ENCODE peak calls at places on chromosomes 12 and 14, in four cellular contexts. P, O, W and C are unnamed samples.
A peak's percentile ranks its signal among the peaks of the same experiment; 100 is the strongest.

GRCh38 chr14:49971156-49972141 is 78.6 kb downstream of the ARF6 start:
- DNase-seq in P (peak; percentile 41), O (peak; percentile 20), W (no peak), C (no peak)

GRCh38 chr12:14810953-14811483 is 3.0 kb downstream of the SMCO3 start:
- DNase-seq in P (no peak), O (peak; percentile 48), W (no peak), C (no peak)

GRCh38 chr14:100901391-100902183 is 1.9 kb downstream of the RTL1 start:
- DNase-seq in P (no peak), O (no peak), W (no peak), C (no peak)

GRCh38 chr12:39618701-39619100 is 902 bp downstream of the ABCD2 start:
- DNase-seq in P (no peak), O (no peak), W (no peak), C (no peak)

GRCh38 chr14:23657959-23658470 is 21.9 kb downstream of the DHRS2 start:
- DNase-seq in P (no peak), O (no peak), W (no peak), C (no peak)

GRCh38 chr12:106345739-106346138 is 11.8 kb upstream of the POLR3B start:
- DNase-seq in P (no peak), O (peak; percentile 73), W (no peak), C (no peak)

GRCh38 chr12:104478396-104479140 is 21.8 kb downstream of the CHST11 start:
- DNase-seq in P (no peak), O (no peak), W (no peak), C (no peak)

GRCh38 chr12:23662966-23663365 is 286.5 kb downstream of the SOX5 start:
- DNase-seq in P (no peak), O (no peak), W (no peak), C (no peak)

GRCh38 chr12:40946612-40947194 is 241.4 kb upstream of the PDZRN4 start:
- DNase-seq in P (no peak), O (peak; percentile 62), W (no peak), C (no peak)

GRCh38 chr14:91890291-91890749 is 23.0 kb upstream of the TC2N start:
- DNase-seq in P (no peak), O (no peak), W (no peak), C (no peak)